ENCODE peak calls at places on chromosomes 16 and 17, in six cellular contexts. J is body of pancreas, T is ascending aorta, E is neural progenitor cell, N is heart left ventricle, M is pancreas. W is an unnamed sample. For H3K4me1, the result is how much of the 10 kb centered on the place peaks cover.

GRCh38 chr17:80781188-80781577 is 210.5 kb upstream of the CHMP6 start:
- DNase-seq in J (no peak), N (no peak), T (no peak), M (no peak), E (no peak), W (no peak)

GRCh38 chr16:49828545-49829267 is 27.2 kb downstream of the ZNF423 start:
- DNase-seq in E (no peak), J (no peak), T (no peak), N (no peak), M (no peak), W (peak)

GRCh38 chr16:25064967-25065366 is 46.6 kb upstream of the LCMT1 start:
- DNase-seq in T (no peak), J (peak), N (no peak), M (no peak), E (peak), W (peak)

GRCh38 chr17:13031718-13032350 is 14.0 kb upstream of the ELAC2 start:
- DNase-seq in N (no peak), J (peak), T (peak), E (peak), M (no peak), W (peak)

GRCh38 chr17:59362811-59363205 is 31.4 kb downstream of the YPEL2 start:
- DNase-seq in E (no peak), N (no peak), M (no peak), J (no peak), T (no peak), W (no peak)

GRCh38 chr16:138049-138417 is 440 bp downstream of the NPRL3 start:
- DNase-seq in E (peak), N (peak), T (no peak), J (peak), M (peak), W (peak)

GRCh38 chr16:77594798-77595625 is 127.3 kb upstream of the NUDT7 start:
- DNase-seq in N (no peak), E (no peak), J (no peak), M (no peak), T (no peak), W (no peak)

GRCh38 chr17:64418506-64419339 is 28.1 kb upstream of the PECAM1 start:
- DNase-seq in N (no peak), T (peak), M (no peak), E (peak), J (peak), W (peak)

GRCh38 chr17:4206945-4207344 is 56.8 kb downstream of the ANKFY1 start:
- DNase-seq in J (no peak), E (no peak), T (no peak), N (no peak), M (no peak), W (no peak)

GRCh38 chr17:76145231-76146052 is 4.4 kb upstream of the FOXJ1 start:
- DNase-seq in T (no peak), N (peak), M (no peak), J (no peak), E (no peak), W (no peak)

GRCh38 chr17:67200727-67201301 is 44.2 kb downstream of the HELZ start:
- DNase-seq in J (no peak), N (no peak), T (no peak), E (peak), M (no peak), W (no peak)

GRCh38 chr16:66502020-66502913 is 47.7 kb downstream of the TK2 start:
- DNase-seq in J (no peak), N (peak), M (peak), E (no peak), T (peak), W (peak)

GRCh38 chr16:87140211-87141200 is 176.7 kb downstream of the C16orf95 start:
- DNase-seq in J (no peak), M (no peak), T (peak), E (no peak), N (no peak), W (no peak)

GRCh38 chr17:67999291-67999911 is 3.1 kb upstream of the C17orf58 start:
- DNase-seq in N (no peak), E (no peak), J (no peak), T (peak), M (no peak), W (no peak)

GRCh38 chr16:56691885-56692284 is 9.6 kb downstream of the MT1X start:
- DNase-seq in T (no peak), M (peak), N (no peak), E (no peak), J (peak), W (peak)

GRCh38 chr16:17387226-17387625 is 83.5 kb downstream of the XYLT1 start:
- DNase-seq in T (no peak), M (no peak), E (no peak), N (no peak), J (no peak), W (no peak)

GRCh38 chr16:31333686-31334649 is 21.0 kb upstream of the ITGAX start:
- DNase-seq in M (no peak), N (no peak), E (peak), J (peak), T (no peak), W (peak)

GRCh38 chr17:57341611-57342010 is 85.3 kb downstream of the MSI2 start:
- DNase-seq in T (no peak), N (no peak), J (no peak), E (no peak), M (no peak), W (no peak)

GRCh38 chr16:82152641-82153094 is 17.4 kb downstream of the MPHOSPH6 start:
- DNase-seq in N (no peak), J (no peak), M (no peak), E (no peak), T (no peak), W (no peak)

GRCh38 chr17:3667366-3668278 is 756 bp downstream of the TAX1BP3 start:
- DNase-seq in M (peak), E (peak), N (peak), T (peak), J (peak), W (peak)

GRCh38 chr17:75488693-75489510 is 26.4 kb downstream of the CASKIN2 start:
- DNase-seq in E (no peak), J (no peak), M (no peak), T (no peak), N (peak), W (no peak)

GRCh38 chr16:68644715-68645493 is at the start of gene CDH3:
- DNase-seq in M (peak), E (peak), N (no peak), T (no peak), J (peak), W (peak)

GRCh38 chr16:49467540-49468372 is 94.2 kb downstream of the C16orf78 start:
- DNase-seq in E (no peak), J (no peak), T (no peak), N (no peak), M (no peak), W (no peak)

GRCh38 chr17:59381716-59382570 is 50.5 kb downstream of the YPEL2 start:
- DNase-seq in T (peak), E (no peak), J (peak), M (peak), N (peak), W (no peak)

GRCh38 chr17:49836111-49837030 is 11.5 kb downstream of the TAC4 start:
- DNase-seq in J (peak), N (no peak), E (no peak), T (peak), M (no peak), W (no peak)

GRCh38 chr17:50575581-50576210 is 15.2 kb downstream of the CACNA1G start:
- DNase-seq in J (no peak), T (no peak), E (no peak), M (no peak), N (no peak), W (no peak)

GRCh38 chr17:1878419-1879121 is 48.8 kb downstream of the RPA1 start:
- DNase-seq in M (no peak), N (no peak), J (no peak), T (no peak), E (no peak), W (no peak)

GRCh38 chr17:6670571-6670970 is 19.0 kb downstream of the C17orf100 start:
- DNase-seq in T (no peak), N (no peak), J (no peak), E (no peak), M (no peak), W (no peak)

GRCh38 chr17:68207651-68208253 is 40.1 kb upstream of the AMZ2 start:
- DNase-seq in J (no peak), E (no peak), N (no peak), T (no peak), M (no peak), W (no peak)

GRCh38 chr17:1006054-1006453 is 9.1 kb downstream of the TIMM22 start:
- DNase-seq in N (no peak), M (peak), T (peak), E (no peak), J (peak), W (no peak)

GRCh38 chr17:44132275-44132821 is 8.9 kb upstream of the HDAC5 start:
- DNase-seq in N (no peak), M (no peak), J (no peak), T (no peak), E (no peak), W (no peak)

GRCh38 chr16:84726079-84726669 is 26.4 kb downstream of the USP10 start:
- DNase-seq in T (peak), E (peak), M (peak), J (peak), N (peak), W (peak)

GRCh38 chr17:76868176-76868668 is at the start of gene MGAT5B:
- DNase-seq in M (peak), J (peak), E (peak), T (peak), N (peak), W (peak)

GRCh38 chr16:67708368-67708771 is 10.7 kb downstream of the GFOD2 start:
- DNase-seq in T (no peak), N (no peak), E (no peak), M (no peak), J (no peak), W (no peak)

GRCh38 chr17:37564252-37564651 is 45.0 kb downstream of the SYNRG start:
- DNase-seq in N (no peak), T (no peak), M (no peak), E (no peak), J (no peak), W (no peak)

GRCh38 chr16:21644674-21645073 is 7.7 kb downstream of the IGSF6 start:
- DNase-seq in N (no peak), E (no peak), J (no peak), T (no peak), M (no peak), W (no peak)

GRCh38 chr16:2915196-2915929 is 3.6 kb downstream of the FLYWCH1 start:
- DNase-seq in E (no peak), M (no peak), J (no peak), T (no peak), N (no peak), W (no peak)

GRCh38 chr17:45292696-45293412 is 24.0 kb downstream of the MAP3K14 start:
- DNase-seq in M (peak), J (peak), N (no peak), T (no peak), E (no peak), W (peak)
- H3K4me1 ChIP-seq in M (half or more), J (half or more), N (half or more), T (under half), E (under half), W (under half)

DNA sequence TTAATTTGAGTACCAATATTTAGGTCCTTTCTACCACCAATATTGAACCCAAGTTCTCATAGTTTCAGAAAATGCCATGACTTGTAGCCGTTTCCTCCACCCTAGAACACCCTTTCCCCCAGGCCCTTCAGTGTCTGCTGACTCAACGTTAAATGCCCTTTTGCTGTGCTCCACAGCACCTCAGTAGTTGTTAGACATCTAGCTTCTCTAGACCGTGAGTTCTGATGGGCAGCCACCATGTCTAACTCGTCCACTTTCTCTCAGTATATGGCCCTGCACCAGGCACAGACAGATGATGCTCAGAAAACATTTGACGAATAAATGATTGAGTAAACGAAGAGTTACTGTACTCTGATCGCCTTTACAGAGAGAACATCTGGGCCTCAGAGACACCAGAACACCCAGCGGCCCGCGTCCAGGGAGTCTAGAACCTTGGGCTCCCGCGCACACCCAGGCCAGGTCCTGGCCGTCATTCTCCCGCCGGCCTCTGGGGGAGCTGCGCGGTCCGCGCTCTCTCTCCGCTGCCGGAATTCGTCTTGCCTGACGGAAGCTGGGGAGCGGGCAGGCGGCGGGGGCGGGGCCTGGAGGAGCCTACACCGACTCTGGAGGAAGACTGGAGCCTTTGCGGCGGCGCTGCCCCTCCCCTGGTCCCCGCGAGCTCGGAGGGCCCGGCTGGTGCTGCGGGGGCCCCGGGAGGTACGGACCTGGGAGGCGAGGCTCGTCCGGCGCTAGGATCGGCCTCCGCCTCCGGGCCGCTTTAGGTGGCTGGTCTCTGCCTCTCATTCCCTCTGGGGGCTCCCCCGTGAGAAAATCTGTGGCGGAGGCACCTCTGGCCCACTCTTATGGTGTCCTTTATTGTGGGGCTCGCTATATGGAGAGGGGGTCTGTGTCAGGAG is at the start of gene NKIRAS2:
- DNase-seq in T (peak), N (peak), M (peak), E (peak), J (peak), W (peak)
- H3K4me1 ChIP-seq in T (under half), N (under half), M (under half), E (under half), J (under half), W (under half)

DNA sequence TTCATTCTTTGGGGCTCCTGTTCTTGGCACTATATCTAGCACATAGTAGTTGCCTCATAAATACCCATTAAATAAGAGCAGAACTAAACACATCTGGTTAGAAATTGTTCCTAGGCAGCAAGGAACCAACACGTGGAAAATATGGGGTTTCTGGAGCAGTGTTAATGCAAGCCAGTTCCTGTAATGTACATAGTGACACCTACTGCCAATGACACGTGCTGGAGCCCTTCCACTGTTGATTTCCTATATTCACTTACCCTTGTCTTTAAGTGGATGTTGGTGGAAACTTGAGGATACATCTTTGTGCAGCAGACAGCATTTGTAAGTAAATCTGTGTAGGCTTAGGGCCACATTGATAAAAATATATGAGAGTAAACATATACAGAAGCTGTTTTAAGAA is 1.6 kb upstream of the IRF8 start:
- DNase-seq in T (no peak), N (no peak), M (no peak), J (no peak), E (no peak), W (no peak)
- H3K4me1 ChIP-seq in T (under half), N (under half), M (under half), J (under half), E (under half), W (under half)

GRCh38 chr17:14107889-14108288 is 38.6 kb downstream of the COX10 start:
- DNase-seq in M (no peak), N (no peak), J (no peak), E (no peak), T (no peak), W (no peak)

GRCh38 chr17:14118951-14119350 is 49.6 kb downstream of the COX10 start:
- DNase-seq in M (no peak), E (no peak), N (no peak), T (no peak), J (no peak), W (no peak)

GRCh38 chr17:14116263-14117024 is 47.1 kb downstream of the COX10 start:
- DNase-seq in J (no peak), T (no peak), N (no peak), M (no peak), E (no peak), W (no peak)

GRCh38 chr17:14112407-14112806 is 43.1 kb downstream of the COX10 start:
- DNase-seq in E (no peak), T (no peak), N (no peak), J (no peak), M (no peak), W (no peak)

DNA sequence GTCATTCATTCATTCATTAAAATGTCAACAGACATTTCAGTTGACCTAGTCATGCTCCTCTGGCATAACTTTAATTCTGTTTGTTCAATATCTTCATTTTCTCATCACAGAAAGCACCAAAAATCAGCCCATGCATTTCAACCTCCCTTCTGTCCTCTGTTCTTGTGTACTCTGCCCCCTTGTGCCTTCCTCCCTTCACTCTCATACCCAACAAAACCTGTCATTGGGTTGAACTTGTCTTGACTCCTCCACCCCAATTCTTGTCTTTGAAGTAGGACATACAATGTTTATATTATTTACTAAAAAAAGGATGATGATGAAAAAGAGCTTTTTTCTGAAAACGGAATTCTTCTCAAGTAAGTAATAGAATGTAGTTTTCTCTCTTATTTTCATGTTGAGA is 43.8 kb downstream of the COX10 start:
- DNase-seq in E (no peak), M (no peak), N (no peak), T (no peak), J (no peak), W (no peak)
- H3K4me1 ChIP-seq in E (under half), M (under half), N (under half), T (under half), J (under half), W (under half)

GRCh38 chr16:89484088-89484501 is 6.3 kb downstream of the ANKRD11 start:
- DNase-seq in N (no peak), T (no peak), J (no peak), M (no peak), E (no peak), W (no peak)
- H3K4me1 ChIP-seq in N (half or more), T (under half), J (half or more), M (under half), E (half or more), W (half or more)